ENCODE peak calls at places on chromosome 5, in five cellular contexts. Z is transverse colon, A is mucosa of descending colon, E is GM20000, K is SK-N-SH. G is an unnamed sample.

GRCh38 chr5:126403156-126403555 is 20.1 kb upstream of the GRAMD2B start:
- DNase-seq in A (no peak), K (no peak), Z (no peak), E (no peak), G (no peak)

GRCh38 chr5:94485017-94485517 is 133.3 kb downstream of the KIAA0825 start:
- DNase-seq in E (no peak), Z (no peak), K (no peak), A (no peak), G (no peak)

GRCh38 chr5:104370523-104370922 is 807.9 kb upstream of the NUDT12 start:
- DNase-seq in Z (no peak), A (no peak), E (no peak), K (no peak), G (no peak)

GRCh38 chr5:139961435-139962157 is 81.5 kb downstream of the NRG2 start:
- DNase-seq in Z (no peak), E (peak; percentile 42), A (no peak), K (no peak), G (peak; percentile 37)

GRCh38 chr5:74632947-74633356 is 7.6 kb downstream of the ENC1 start:
- DNase-seq in A (no peak), K (no peak), Z (no peak), E (peak; percentile 16), G (no peak)

GRCh38 chr5:40333459-40334241 is 346.1 kb upstream of the PTGER4 start:
- DNase-seq in A (no peak), K (no peak), E (no peak), Z (no peak), G (no peak)

GRCh38 chr5:95043234-95043633 is 241.7 kb downstream of the MCTP1 start:
- DNase-seq in Z (no peak), A (no peak), K (no peak), E (no peak), G (no peak)

GRCh38 chr5:145244251-145244650 is 590.9 kb downstream of the PRELID2 start:
- DNase-seq in Z (no peak), K (no peak), E (no peak), A (no peak), G (no peak)

GRCh38 chr5:110179291-110179690 is 489.6 kb downstream of the MAN2A1 start:
- DNase-seq in A (no peak), K (no peak), Z (no peak), E (no peak), G (no peak)

GRCh38 chr5:126370796-126371718 is 52.2 kb upstream of the GRAMD2B start:
- DNase-seq in Z (peak; percentile 58), E (no peak), A (peak; percentile 57), K (peak; percentile 9), G (no peak)

GRCh38 chr5:19987594-19988345 is at the start of gene CDH18:
- DNase-seq in Z (no peak), K (peak; percentile 73), E (no peak), A (no peak), G (peak; percentile 73)

GRCh38 chr5:126137771-126138474 is 285.3 kb upstream of the GRAMD2B start:
- DNase-seq in A (no peak), Z (no peak), E (no peak), K (no peak), G (no peak)

GRCh38 chr5:42074353-42074752 is 149.3 kb downstream of the FBXO4 start:
- DNase-seq in Z (no peak), E (no peak), A (no peak), K (no peak), G (no peak)

GRCh38 chr5:156479864-156480263 is 152.9 kb downstream of the SGCD start:
- DNase-seq in E (no peak), A (peak; percentile 5), Z (no peak), K (no peak), G (no peak)

GRCh38 chr5:76524872-76525271 is 98.3 kb downstream of the F2RL2 start:
- DNase-seq in Z (no peak), A (no peak), E (no peak), K (no peak), G (no peak)

GRCh38 chr5:80246995-80247729 is 8.7 kb downstream of the SERINC5 start:
- DNase-seq in A (peak; percentile 76), E (peak; percentile 70), K (peak; percentile 48), Z (peak; percentile 73), G (no peak)

GRCh38 chr5:82834151-82834550 is 243.0 kb downstream of the TMEM167A start:
- DNase-seq in E (no peak), A (no peak), K (no peak), Z (no peak), G (no peak)

GRCh38 chr5:168176251-168176650 is 115.2 kb upstream of the WWC1 start:
- DNase-seq in E (no peak), A (no peak), K (no peak), Z (no peak), G (no peak)

GRCh38 chr5:168179185-168179584 is 112.3 kb upstream of the WWC1 start:
- DNase-seq in Z (no peak), E (no peak), K (no peak), A (no peak), G (no peak)

GRCh38 chr5:168176941-168177340 is 114.5 kb upstream of the WWC1 start:
- DNase-seq in Z (no peak), K (no peak), A (no peak), E (no peak), G (no peak)

GRCh38 chr5:168174376-168174775 is 117.1 kb upstream of the WWC1 start:
- DNase-seq in K (no peak), A (no peak), Z (no peak), E (no peak), G (no peak)

DNA sequence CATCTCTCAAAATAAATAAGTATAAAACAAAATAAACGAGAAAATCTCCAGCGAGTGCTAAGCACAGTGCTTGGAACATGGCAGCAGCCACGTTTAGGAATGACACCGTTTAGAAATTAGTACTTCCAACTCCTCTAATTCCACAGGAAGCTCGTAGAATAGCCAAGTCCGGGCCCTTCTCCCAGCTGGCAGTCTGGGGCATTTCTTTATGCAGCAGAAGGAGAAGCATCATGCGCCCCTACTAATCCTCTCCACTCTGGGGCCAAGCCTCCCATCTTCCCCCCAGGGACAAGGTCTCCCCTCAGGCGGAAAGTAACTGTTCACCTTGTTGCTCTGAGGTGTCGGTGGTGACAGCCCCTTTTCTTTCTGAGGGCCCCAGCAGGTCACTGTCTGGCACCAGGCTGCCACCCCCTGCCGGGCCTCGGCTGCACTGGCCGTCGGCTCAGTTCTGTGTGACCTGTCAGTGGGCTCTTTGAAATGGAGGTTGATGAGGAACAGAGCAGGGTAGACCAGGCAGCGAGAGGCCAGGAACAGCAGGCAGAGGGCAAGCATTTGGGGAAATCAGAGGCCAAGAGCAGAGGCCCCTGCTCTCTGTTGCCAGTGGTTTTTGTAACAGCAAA is 113.5 kb upstream of the WWC1 start:
- DNase-seq in Z (no peak), E (no peak), A (no peak), K (peak; percentile 85), G (no peak)
- TF ChIP-seq CTCF in Z (no peak), E (no peak), A (no peak), K (no peak), G (peak; percentile 48)

DNA sequence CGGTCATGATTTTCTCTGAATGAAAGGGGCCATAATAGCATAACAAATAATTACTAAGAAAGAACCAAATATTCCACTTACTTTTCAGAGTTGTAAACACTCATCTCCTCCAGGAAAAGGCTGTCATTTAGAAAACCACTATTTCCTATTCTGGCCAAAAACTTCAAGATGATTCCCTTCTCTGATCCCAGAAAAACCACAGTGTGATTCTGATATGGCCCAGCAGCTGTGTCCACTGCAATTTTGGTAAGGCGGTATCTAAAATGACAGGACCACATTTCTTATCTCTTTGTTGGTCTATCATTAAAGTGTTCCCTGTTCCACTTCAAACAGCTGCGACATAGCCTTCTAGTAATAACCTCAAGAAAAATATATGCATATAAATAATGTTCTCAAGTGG is 96.2 kb downstream of the SEMA6A start:
- DNase-seq in E (no peak), Z (no peak), K (no peak), A (no peak), G (no peak)
- TF ChIP-seq CTCF in E (no peak), Z (no peak), K (no peak), A (no peak), G (no peak)

GRCh38 chr5:67003906-67004729 is 192.5 kb downstream of the CD180 start:
- DNase-seq in Z (peak; percentile 92), E (peak; percentile 58), K (peak; percentile 90), A (peak; percentile 93), G (peak; percentile 83)
- TF ChIP-seq CTCF in Z (no peak), E (no peak), K (no peak), A (no peak), G (no peak)

DNA sequence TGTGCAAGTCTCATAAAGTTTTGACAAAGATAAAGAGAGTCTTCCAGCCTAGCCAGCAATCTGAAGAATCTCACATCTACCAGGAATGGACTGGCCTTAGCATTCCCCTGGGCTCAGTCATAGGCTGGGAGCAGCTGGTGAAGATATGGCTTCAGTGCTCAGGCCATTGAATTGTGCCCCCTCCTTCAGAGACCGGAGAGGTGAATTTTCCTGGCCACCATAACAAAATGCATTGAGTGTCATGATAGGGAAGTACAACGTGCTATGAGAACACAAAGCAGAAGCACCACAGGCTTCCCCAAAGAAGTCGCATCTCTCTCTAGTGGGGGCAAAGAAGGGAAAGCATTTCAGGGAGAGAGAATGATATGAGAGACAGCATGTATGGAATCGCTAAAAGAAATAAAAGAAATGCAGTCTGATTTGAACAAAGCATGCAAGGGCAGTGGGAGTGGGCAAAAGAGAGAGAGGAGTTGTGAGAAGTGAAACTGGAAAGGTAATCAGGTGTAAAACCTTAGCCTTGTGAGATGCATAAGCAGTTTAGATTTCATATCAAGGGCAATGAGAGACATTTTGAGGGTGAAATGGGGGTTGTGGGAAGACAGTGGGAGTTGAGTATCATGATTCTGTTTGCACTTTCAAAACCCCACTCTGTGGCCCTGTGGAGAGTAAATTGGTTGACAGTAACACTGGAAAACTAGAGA is 57.1 kb upstream of the NMUR2 start:
- DNase-seq in Z (no peak), K (no peak), A (no peak), E (no peak), G (no peak)
- TF ChIP-seq CTCF in Z (no peak), K (no peak), A (no peak), E (no peak), G (no peak)

GRCh38 chr5:131264453-131265200 is 774 bp downstream of the CDC42SE2 start:
- DNase-seq in E (no peak), Z (peak; percentile 46), K (peak; percentile 67), A (peak; percentile 63), G (no peak)
- TF ChIP-seq CTCF in E (no peak), Z (no peak), K (no peak), A (no peak), G (no peak)

GRCh38 chr5:3615217-3615616 is 19.6 kb downstream of the IRX1 start:
- DNase-seq in Z (no peak), K (no peak), E (no peak), A (no peak), G (no peak)
- TF ChIP-seq CTCF in Z (no peak), K (no peak), E (no peak), A (no peak), G (no peak)

DNA sequence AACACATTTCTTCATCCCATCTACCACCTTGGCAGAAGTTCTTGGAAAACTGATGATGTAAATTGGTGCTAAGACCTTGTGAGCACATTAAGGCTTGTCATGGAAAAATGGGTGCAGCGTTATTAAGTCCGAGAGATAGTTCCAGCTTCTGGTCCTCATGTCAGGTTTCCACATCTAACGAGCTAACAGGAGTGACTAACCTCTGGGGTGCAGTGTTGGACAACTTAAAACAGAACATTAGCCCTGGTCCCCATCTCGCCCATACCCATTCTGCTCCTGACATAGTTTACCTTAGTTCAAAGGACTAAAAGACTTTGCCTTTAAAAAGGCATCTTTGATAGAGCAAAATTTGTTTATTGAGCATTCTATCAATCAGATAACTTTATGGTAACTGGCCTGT is 128.0 kb downstream of the SLC1A3 start:
- DNase-seq in Z (no peak), K (peak; percentile 24), E (no peak), A (peak; percentile 33), G (no peak)
- TF ChIP-seq CTCF in Z (no peak), K (peak; percentile 41), E (no peak), A (no peak), G (peak; percentile 42)

G was measured in type B pancreatic cell.